ENCODE peak calls at places on chromosomes 11 and 22, in nine cellular contexts. P is cardiac fibroblast, I is astrocyte of the spinal cord, F is lower leg skin, Q is right lobe of liver, K is GM12865, J is left ventricle myocardium inferior, O is AG10803, T is Calu3. X is an unnamed sample.

GRCh38 chr11:45400594-45400993 is 114.5 kb upstream of the SYT13 start:
- DNase-seq in P (peak; percentile 65), I (peak; percentile 86), F (peak; percentile 73), Q (no peak), K (no peak), J (no peak), O (peak; percentile 86), T (no peak), X (no peak)

GRCh38 chr22:38228873-38229740 is 27.3 kb downstream of the MAFF start:
- DNase-seq in P (peak; percentile 73), I (peak; percentile 72), F (peak; percentile 93), Q (no peak), K (no peak), J (no peak), O (peak; percentile 72), T (peak; percentile 75), X (no peak)

GRCh38 chr11:20536784-20537183 is 62.6 kb upstream of the SLC6A5 start:
- DNase-seq in P (no peak), I (no peak), F (no peak), Q (no peak), K (no peak), J (no peak), O (no peak), T (no peak), X (no peak)

GRCh38 chr11:111370902-111371578 is 8.0 kb downstream of the POU2AF1 start:
- DNase-seq in P (no peak), I (no peak), F (no peak), Q (no peak), K (peak; percentile 85), J (no peak), O (no peak), T (no peak), X (no peak)

GRCh38 chr11:70543611-70544010 is 145.3 kb downstream of the CTTN start:
- DNase-seq in P (no peak), I (no peak), F (no peak), Q (no peak), K (no peak), J (no peak), O (no peak), T (no peak), X (no peak)

GRCh38 chr11:122113836-122114235 is 2.2 kb downstream of the BLID start:
- DNase-seq in P (peak; percentile 53), I (no peak), F (no peak), Q (no peak), K (no peak), J (no peak), O (peak; percentile 63), T (no peak), X (no peak)

GRCh38 chr11:74639533-74639932 is 47.2 kb downstream of the POLD3 start:
- DNase-seq in P (peak; percentile 12), I (no peak), F (no peak), Q (no peak), K (no peak), J (no peak), O (no peak), T (no peak), X (no peak)

GRCh38 chr11:111923351-111923788 is 4.7 kb downstream of the C11orf52 start:
- DNase-seq in P (peak; percentile 78), I (peak; percentile 36), F (no peak), Q (no peak), K (no peak), J (no peak), O (peak; percentile 69), T (no peak), X (no peak)

GRCh38 chr22:38017272-38017920 is 33.0 kb upstream of the SOX10 start:
- DNase-seq in P (peak; percentile 88), I (peak; percentile 24), F (peak; percentile 97), Q (peak; percentile 76), K (no peak), J (peak; percentile 87), O (peak; percentile 65), T (peak; percentile 72), X (no peak)

GRCh38 chr11:66124564-66124963 is 54.5 kb downstream of the PACS1 start:
- DNase-seq in P (no peak), I (no peak), F (no peak), Q (no peak), K (no peak), J (no peak), O (peak; percentile 58), T (no peak), X (no peak)

GRCh38 chr11:28730336-28730735 is 622.1 kb downstream of the METTL15 start:
- DNase-seq in P (no peak), I (no peak), F (no peak), Q (no peak), K (no peak), J (no peak), O (peak; percentile 29), T (no peak), X (no peak)

GRCh38 chr11:71197096-71197495 is 55.3 kb downstream of the SHANK2 start:
- DNase-seq in P (no peak), I (no peak), F (no peak), Q (no peak), K (no peak), J (no peak), O (no peak), T (no peak), X (no peak)

GRCh38 chr11:104078250-104078649 is 41.8 kb downstream of the DDI1 start:
- DNase-seq in P (no peak), I (no peak), F (no peak), Q (no peak), K (no peak), J (no peak), O (no peak), T (no peak), X (no peak)

GRCh38 chr11:19602906-19603305 is 109.7 kb upstream of the NAV2 start:
- DNase-seq in P (no peak), I (no peak), F (no peak), Q (no peak), K (no peak), J (no peak), O (no peak), T (no peak), X (no peak)

GRCh38 chr11:116692318-116693106 is 80.3 kb downstream of the BUD13 start:
- DNase-seq in P (no peak), I (no peak), F (peak; percentile 67), Q (no peak), K (no peak), J (no peak), O (no peak), T (no peak), X (peak; percentile 25)

GRCh38 chr11:69409812-69410645 is 71.4 kb upstream of the LINC01488 start:
- DNase-seq in P (no peak), I (no peak), F (no peak), Q (no peak), K (no peak), J (no peak), O (no peak), T (no peak), X (no peak)
- TF ChIP-seq CTCF in P (no peak), I (no peak), F (no peak), Q (no peak), K (no peak), J (no peak), O (no peak), T (no peak), X (no peak)

DNA sequence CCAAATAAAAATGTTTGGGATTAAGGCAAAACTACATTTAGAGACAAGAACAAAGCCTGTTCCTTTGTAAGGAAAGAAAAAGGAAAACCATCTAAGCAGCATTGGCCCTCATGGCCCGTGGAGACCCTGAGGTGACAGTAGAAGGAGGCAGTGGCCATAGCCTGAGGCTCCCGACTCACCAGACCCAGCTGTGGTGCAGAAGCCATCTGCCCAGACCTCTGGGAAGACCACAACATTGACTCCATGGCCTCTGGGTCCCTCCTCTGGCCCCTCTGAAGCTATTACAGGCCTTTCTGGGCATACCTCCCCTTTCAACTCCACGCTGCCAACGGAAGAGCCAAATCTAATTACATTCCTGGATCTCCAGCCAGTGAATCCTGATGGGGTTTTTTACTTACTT is 6.4 kb downstream of the PRAME start:
- DNase-seq in P (peak; percentile 12), I (no peak), F (no peak), Q (no peak), K (peak; percentile 15), J (no peak), O (no peak), T (no peak), X (no peak)
- TF ChIP-seq CTCF in P (no peak), I (no peak), F (no peak), Q (no peak), K (peak; percentile 12), J (no peak), O (no peak), T (no peak), X (no peak)

DNA sequence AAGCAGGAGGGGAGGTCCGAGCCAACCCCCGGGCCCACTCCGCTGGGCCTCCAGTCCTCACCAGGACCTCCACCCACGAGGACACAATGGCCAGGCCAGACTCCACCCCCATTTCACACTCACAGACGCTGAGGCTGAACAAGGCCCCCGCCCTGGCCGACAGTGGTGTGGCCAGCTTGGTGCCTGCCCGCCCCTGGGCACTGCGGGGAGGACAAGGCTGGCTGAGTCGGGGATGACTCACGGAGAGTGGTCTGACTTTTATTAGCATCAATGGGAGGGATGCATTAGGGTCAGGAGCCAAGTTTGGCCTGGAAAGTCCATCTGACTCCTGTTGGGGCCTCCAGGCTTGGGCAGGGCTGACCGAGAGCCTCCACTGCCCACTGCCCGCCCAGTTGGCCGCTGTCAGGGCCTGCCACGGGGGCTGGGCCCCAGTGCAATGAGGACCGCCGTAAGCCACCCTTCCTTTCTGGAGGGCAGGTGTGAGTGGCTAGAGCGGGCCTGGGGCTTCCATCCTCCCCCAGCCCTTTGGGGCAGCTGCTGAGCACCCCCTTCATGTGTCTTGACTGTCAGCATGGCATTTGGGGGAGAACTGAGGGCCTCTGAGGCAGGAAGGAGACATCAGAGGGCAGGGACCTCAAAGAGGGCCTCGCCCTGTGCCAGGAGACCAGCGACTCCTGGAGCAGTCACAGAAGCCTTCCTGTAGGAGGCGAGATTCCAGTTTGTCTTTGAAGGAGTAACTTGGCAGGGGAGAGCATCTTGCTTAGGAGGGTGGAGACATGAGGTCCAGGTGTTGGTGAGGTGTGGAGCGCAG is 10.6 kb downstream of the TSPAN32 start:
- DNase-seq in P (peak; percentile 69), I (peak; percentile 69), F (peak; percentile 86), Q (no peak), K (no peak), J (no peak), O (peak; percentile 56), T (no peak), X (peak; percentile 44)
- TF ChIP-seq CTCF in P (no peak), I (no peak), F (no peak), Q (no peak), K (no peak), J (no peak), O (no peak), T (no peak), X (no peak)

DNA sequence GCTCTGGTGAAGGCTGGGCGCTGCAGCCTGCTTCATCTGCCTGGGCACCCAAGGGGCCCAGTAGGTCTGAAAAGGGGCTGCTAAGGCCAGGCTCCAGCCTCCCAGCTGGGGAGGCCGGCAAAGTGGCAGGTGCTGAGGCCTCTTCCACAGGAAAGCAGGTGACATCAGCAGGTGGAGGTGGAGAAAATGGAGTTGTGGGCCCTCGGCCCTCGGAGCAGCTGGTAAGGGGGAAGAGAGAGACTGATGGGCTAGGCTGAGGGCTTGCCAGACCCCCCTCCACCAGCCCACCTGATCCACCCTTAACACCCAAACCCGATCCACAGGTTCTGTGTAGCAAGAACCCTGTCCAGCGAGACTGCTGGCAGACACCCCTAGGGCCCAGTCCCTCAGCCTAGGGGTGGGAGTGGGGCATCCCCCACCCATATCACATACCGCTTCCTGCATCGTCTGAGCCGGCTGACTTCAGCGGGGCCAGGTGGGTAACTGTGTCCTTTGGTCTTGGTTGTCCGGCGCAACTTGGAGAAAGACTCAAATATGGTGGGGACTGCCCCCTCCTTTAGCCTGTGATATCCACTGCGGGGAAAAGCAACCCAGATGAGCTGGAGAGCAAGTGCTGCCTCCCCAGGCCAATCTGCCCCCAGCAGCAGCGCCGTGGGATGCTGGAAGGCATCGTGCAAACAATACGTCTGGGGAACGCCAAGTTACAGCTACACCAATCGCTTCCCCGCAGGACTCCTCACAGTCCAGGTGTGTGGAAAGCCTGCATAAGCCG is 1.5 kb downstream of the THAP7 start:
- DNase-seq in P (no peak), I (no peak), F (no peak), Q (no peak), K (no peak), J (no peak), O (no peak), T (no peak), X (no peak)
- TF ChIP-seq CTCF in P (no peak), I (no peak), F (no peak), Q (no peak), K (no peak), J (no peak), O (no peak), T (no peak), X (no peak)

X was measured in CD14-positive monocyte.